ENCODE peak calls at places on chromosomes 11 and 22, in four cellular contexts. C is spleen, X is testis, D is A549. B is an unnamed sample.

GRCh38 chr11:92556435-92556834 is 331.8 kb downstream of the FAT3 start:
- DNase-seq in C (no peak), X (peak), D (peak), B (no peak)

GRCh38 chr11:2825886-2826678 is 59.5 kb downstream of the CDKN1C start:
- DNase-seq in C (no peak), X (peak), D (no peak), B (no peak)

GRCh38 chr11:68983816-68984215 is 3.0 kb upstream of the MRGPRD start:
- DNase-seq in C (no peak), X (no peak), D (no peak), B (peak)

GRCh38 chr22:29306830-29307657 is 594 bp downstream of the GAS2L1 start:
- DNase-seq in C (peak), X (peak), D (peak), B (peak)

GRCh38 chr11:123235117-123235686 is 40.2 kb upstream of the CLMP start:
- DNase-seq in C (peak), X (peak), D (peak), B (peak)

GRCh38 chr22:29031236-29031982 is 30.2 kb downstream of the C22orf31 start:
- DNase-seq in C (no peak), X (peak), D (peak), B (peak)

GRCh38 chr11:10606536-10607208 is 38.2 kb upstream of the LYVE1 start:
- DNase-seq in C (no peak), X (no peak), D (no peak), B (no peak)

GRCh38 chr11:33828604-33829429 is 54.5 kb upstream of the FBXO3 start:
- DNase-seq in C (no peak), X (no peak), D (no peak), B (no peak)

GRCh38 chr22:47277511-47277910 is 515.1 kb downstream of the TBC1D22A start:
- DNase-seq in C (no peak), X (peak), D (no peak), B (no peak)

GRCh38 chr11:32426819-32427615 is 8.3 kb downstream of the WT1 start:
- DNase-seq in C (peak), X (peak), D (no peak), B (peak)

GRCh38 chr22:25698986-25699385 is 43.0 kb upstream of the MYO18B start:
- DNase-seq in C (no peak), X (no peak), D (no peak), B (no peak)

GRCh38 chr11:13550761-13551160 is 55.0 kb upstream of the PTH start:
- DNase-seq in C (no peak), X (no peak), D (no peak), B (no peak)

GRCh38 chr11:110297726-110298297 is 1.4 kb upstream of the RDX start:
- DNase-seq in C (no peak), X (no peak), D (peak), B (peak)

GRCh38 chr22:22348127-22348814 is 103.7 kb downstream of the VPREB1 start:
- DNase-seq in C (no peak), X (peak), D (peak), B (no peak)

GRCh38 chr22:45504703-45505341 is 2.1 kb downstream of the FBLN1 start:
- DNase-seq in C (no peak), X (peak), D (no peak), B (peak)

GRCh38 chr11:32893947-32894827 is 1.6 kb downstream of the QSER1 start:
- DNase-seq in C (no peak), X (peak), D (peak), B (peak)

GRCh38 chr22:39343259-39344045 is 6.3 kb upstream of the SYNGR1 start:
- DNase-seq in C (no peak), X (peak), D (peak), B (peak)

GRCh38 chr11:19275496-19275895 is 34.8 kb upstream of the E2F8 start:
- DNase-seq in C (no peak), X (no peak), D (peak), B (no peak)

GRCh38 chr22:32794449-32795213 is 6.9 kb upstream of the TIMP3 start:
- DNase-seq in C (no peak), X (peak), D (no peak), B (no peak)

GRCh38 chr22:29203883-29204282 is 1.8 kb upstream of the EMID1 start:
- DNase-seq in C (peak), X (no peak), D (no peak), B (peak)

GRCh38 chr11:12675951-12676711 is 1.9 kb downstream of the TEAD1 start:
- DNase-seq in C (no peak), X (peak), D (no peak), B (no peak)

GRCh38 chr11:114110948-114111347 is 51.4 kb downstream of the ZBTB16 start:
- DNase-seq in C (no peak), X (peak), D (no peak), B (peak)

GRCh38 chr11:36056160-36056751 is 112.4 kb downstream of the LDLRAD3 start:
- DNase-seq in C (no peak), X (peak), D (peak), B (peak)

DNA sequence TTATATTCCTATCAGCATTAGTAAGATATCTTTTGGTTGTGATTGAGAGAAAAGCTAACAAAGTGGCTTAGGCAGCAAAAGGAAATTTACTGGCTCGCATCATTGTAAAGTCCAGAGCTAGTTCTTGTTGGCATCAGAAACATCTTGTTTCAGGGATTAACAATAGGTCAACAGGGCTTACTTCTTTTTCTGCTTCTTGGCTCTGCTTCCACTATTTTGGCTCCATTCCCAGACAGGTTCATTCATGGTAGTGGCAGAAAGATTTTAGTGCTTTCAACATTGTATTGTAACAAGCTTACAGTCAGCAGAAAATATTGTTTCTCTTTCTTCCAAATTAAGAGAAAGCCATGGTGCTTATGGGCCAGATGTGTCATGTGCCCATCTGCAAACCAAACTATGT is 315.7 kb downstream of the RAB38 start:
- DNase-seq in C (no peak), X (peak), D (no peak), B (no peak)
- TF ChIP-seq POLR2A in C (no peak), X (no peak), D (no peak), B (no peak)

GRCh38 chr11:120334332-120334731 is 1.9 kb upstream of the ARHGEF12 start:
- DNase-seq in C (no peak), X (no peak), D (no peak), B (no peak)

GRCh38 chr11:120336641-120337132 is 474 bp downstream of the ARHGEF12 start:
- DNase-seq in C (no peak), X (peak), D (peak), B (peak)

GRCh38 chr11:120334894-120335462 is 1.2 kb upstream of the ARHGEF12 start:
- DNase-seq in C (no peak), X (peak), D (peak), B (peak)

GRCh38 chr11:120335928-120336640 is at the start of gene ARHGEF12:
- DNase-seq in C (peak), X (peak), D (peak), B (peak)

DNA sequence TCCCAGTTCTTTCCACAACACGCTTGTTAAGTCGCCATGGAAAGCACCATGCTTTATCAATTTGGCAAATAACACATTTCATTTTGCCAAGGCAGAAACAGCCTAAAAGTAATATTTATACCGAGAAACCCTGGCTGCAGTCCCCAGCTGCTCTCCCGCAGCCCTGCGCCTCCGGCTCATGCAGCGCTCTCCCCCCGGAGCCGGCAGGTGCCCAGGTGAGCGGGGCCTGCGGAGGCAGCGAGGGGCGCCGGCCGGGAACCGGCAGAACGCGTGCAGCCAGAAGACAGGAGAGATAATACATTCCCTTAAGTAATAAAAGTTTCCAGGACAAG is 651 bp upstream of the ARHGEF12 start:
- DNase-seq in C (no peak), X (no peak), D (no peak), B (no peak)
- TF ChIP-seq POLR2A in C (no peak), X (no peak), D (no peak), B (no peak)

GRCh38 chr11:73597956-73598718 is at the start of gene FAM168A:
- DNase-seq in C (peak), X (peak), D (peak), B (peak)
- TF ChIP-seq POLR2A in C (no peak), X (peak), D (peak), B (peak)

GRCh38 chr11:73399159-73400090 is 23.2 kb downstream of the RELT start:
- DNase-seq in C (no peak), X (no peak), D (no peak), B (peak)
- TF ChIP-seq POLR2A in C (no peak), X (no peak), D (no peak), B (no peak)

GRCh38 chr11:65390099-65390941 is 3.9 kb downstream of the FRMD8 start:
- DNase-seq in C (no peak), X (peak), D (no peak), B (no peak)
- TF ChIP-seq POLR2A in C (no peak), X (no peak), D (no peak), B (no peak)

GRCh38 chr22:20393705-20394476 is at the start of gene ZNF74:
- DNase-seq in C (peak), X (peak), D (peak), B (peak)
- TF ChIP-seq POLR2A in C (no peak), X (no peak), D (peak), B (peak)

GRCh38 chr11:85627998-85628770 is at the start of gene TMEM126B:
- DNase-seq in C (peak), X (peak), D (peak), B (peak)
- TF ChIP-seq POLR2A in C (peak), X (no peak), D (peak), B (peak)

DNA sequence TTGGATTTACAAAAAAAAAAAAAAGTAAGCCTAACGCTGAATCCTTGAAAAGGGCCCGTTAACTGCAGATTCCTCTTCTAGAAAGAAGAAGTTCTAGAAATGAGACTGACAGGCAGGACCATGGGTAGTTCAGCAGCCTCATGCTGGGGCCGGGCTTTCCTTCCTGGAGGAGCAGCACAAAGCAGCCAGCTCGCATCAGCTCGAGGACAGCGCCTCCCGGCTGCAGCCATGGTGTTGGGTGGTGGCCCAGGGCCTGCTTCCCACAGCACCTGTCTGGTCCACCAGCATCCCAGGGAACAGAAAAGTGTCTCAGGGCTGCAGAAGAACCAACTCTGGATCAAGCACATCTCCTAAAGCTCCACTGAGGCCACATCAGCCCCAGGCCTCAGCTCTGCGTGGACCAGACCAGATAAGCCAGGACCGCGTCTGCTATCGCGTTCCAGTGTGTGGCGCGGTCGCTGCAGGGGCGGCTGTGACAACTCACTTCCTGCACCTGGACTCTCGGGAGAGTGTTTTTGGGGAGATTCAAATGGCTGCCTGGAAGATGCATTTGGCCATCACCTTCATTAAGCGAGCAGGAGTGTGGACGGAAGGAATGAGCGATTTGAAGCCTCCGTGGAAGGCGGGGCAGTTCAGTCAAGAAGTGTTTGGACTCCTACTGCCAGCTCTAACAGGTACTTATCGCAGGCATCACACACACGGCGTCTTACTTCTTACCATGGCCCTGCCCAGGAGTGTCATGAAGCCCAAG is 53.5 kb downstream of the MYH9 start:
- DNase-seq in C (peak), X (no peak), D (peak), B (peak)
- TF ChIP-seq POLR2A in C (no peak), X (no peak), D (no peak), B (no peak)

GRCh38 chr11:609355-609811 is 6.4 kb downstream of the IRF7 start:
- DNase-seq in C (no peak), X (no peak), D (no peak), B (no peak)
- TF ChIP-seq POLR2A in C (no peak), X (no peak), D (no peak), B (no peak)

B was measured in erythroblast.